ENCODE peak calls at places on chromosome 19, in six cellular contexts. V is PC-9; Q is left ventricle myocardium inferior; A is CD4-positive, alpha-beta T cell; C is lower leg skin; S is cardiac muscle cell. Z is an unnamed sample.

GRCh38 chr19:2274937-2275535 is 6.9 kb downstream of the PEAK3 start:
- DNase-seq in Q (peak), C (no peak), S (peak), V (no peak), A (no peak), Z (peak)

GRCh38 chr19:50361290-50362029 is 4.0 kb downstream of the NAPSA start:
- DNase-seq in S (no peak), V (no peak), Q (no peak), C (no peak), A (no peak), Z (no peak)

GRCh38 chr19:38912600-38913514 is 871 bp upstream of the CCER2 start:
- DNase-seq in C (no peak), S (no peak), A (no peak), V (no peak), Q (no peak), Z (no peak)

GRCh38 chr19:7242601-7243258 is 51.5 kb downstream of the INSR start:
- DNase-seq in C (no peak), V (peak), Q (no peak), A (no peak), S (peak), Z (no peak)

GRCh38 chr19:18093439-18094161 is 4.0 kb upstream of the MAST3 start:
- DNase-seq in A (no peak), S (no peak), Q (no peak), C (no peak), V (no peak), Z (peak)

GRCh38 chr19:37941820-37942515 is 35.0 kb downstream of the SIPA1L3 start:
- DNase-seq in V (peak), C (peak), A (no peak), Q (no peak), S (no peak), Z (no peak)

GRCh38 chr19:7013678-7014077 is 7.6 kb downstream of the MBD3L2B start:
- DNase-seq in S (peak), C (no peak), V (no peak), Q (no peak), A (no peak), Z (no peak)

GRCh38 chr19:17303940-17304267 is 679 bp upstream of the ABHD8 start:
- DNase-seq in V (no peak), Q (no peak), S (no peak), A (no peak), C (no peak), Z (peak)

GRCh38 chr19:43798546-43799409 is 3.5 kb downstream of the LYPD5 start:
- DNase-seq in A (peak), V (peak), Q (no peak), S (peak), C (peak), Z (peak)

GRCh38 chr19:8370176-8371010 is 6.4 kb downstream of the ANGPTL4 start:
- DNase-seq in C (no peak), A (no peak), V (no peak), S (peak), Q (no peak), Z (no peak)

GRCh38 chr19:35107541-35107939 is 8.1 kb upstream of the FXYD3 start:
- DNase-seq in C (no peak), V (peak), A (no peak), Q (no peak), S (peak), Z (peak)

GRCh38 chr19:6772028-6772865 is at the start of gene VAV1:
- DNase-seq in Q (peak), C (peak), V (no peak), A (peak), S (no peak), Z (peak)

GRCh38 chr19:34499155-34499834 is 17.7 kb downstream of the WTIP start:
- DNase-seq in V (no peak), S (no peak), Q (no peak), C (no peak), A (no peak), Z (no peak)

GRCh38 chr19:57947088-57947418 is 453 bp downstream of the ZNF256 start:
- DNase-seq in V (peak), Q (no peak), A (peak), S (no peak), C (no peak), Z (no peak)

GRCh38 chr19:49064768-49065611 is at the start of gene NTF4:
- DNase-seq in Q (no peak), A (no peak), C (peak), S (peak), V (peak), Z (no peak)

GRCh38 chr19:7355151-7355845 is 6.6 kb downstream of the ARHGEF18 start:
- DNase-seq in S (peak), A (no peak), V (no peak), Q (no peak), C (no peak), Z (peak)

GRCh38 chr19:44303976-44304568 is 753 bp downstream of the ZNF235 start:
- DNase-seq in Q (no peak), A (no peak), S (no peak), C (no peak), V (peak), Z (no peak)

GRCh38 chr19:4206818-4207484 is 22.4 kb upstream of the EBI3 start:
- DNase-seq in V (peak), C (no peak), S (peak), Q (no peak), A (no peak), Z (no peak)

GRCh38 chr19:4210166-4210731 is 19.1 kb upstream of the EBI3 start:
- DNase-seq in C (no peak), V (no peak), S (no peak), A (no peak), Q (no peak), Z (no peak)

GRCh38 chr19:4213116-4213515 is 16.2 kb upstream of the EBI3 start:
- DNase-seq in C (no peak), Q (no peak), S (no peak), V (no peak), A (no peak), Z (no peak)

DNA sequence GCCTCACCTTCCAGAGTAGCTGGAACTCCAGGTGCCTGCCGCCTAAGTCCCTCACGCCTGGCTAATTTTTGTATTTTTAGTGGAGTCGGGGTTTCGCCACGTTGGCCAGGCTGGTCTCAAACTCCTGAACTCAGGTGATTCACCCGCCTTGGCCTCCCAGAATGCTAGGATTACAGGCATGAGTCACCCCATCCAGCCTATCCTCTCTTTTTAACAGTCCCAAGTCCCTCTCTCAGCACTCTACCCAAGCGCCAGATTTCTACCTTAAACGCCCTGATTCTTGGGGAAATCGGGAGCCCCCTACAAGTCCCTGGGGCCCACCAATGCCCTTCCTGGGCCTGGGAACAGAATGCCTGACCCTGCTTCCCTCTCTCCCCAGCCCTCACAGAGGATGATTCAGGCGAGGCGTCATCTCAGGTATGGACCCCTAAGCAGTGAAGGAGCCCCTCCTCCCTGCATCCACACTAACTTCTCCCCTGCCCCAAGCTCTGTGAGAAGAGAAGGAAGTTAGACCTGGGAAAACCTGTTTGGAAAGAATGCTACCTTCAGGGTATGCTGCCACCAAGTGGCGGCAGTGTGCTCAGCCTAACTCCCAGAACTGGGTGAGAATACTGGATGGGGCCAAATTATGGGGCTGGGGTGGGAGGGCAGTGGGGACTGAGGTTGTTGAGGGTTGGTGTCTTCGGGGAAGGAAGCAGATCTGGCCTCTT is 20.8 kb upstream of the EBI3 start:
- DNase-seq in A (no peak), S (peak), Q (no peak), C (no peak), V (peak), Z (peak)
- TF ChIP-seq CTCF in A (peak), S (peak), Q (peak), C (no peak), V (peak), Z (no peak)

DNA sequence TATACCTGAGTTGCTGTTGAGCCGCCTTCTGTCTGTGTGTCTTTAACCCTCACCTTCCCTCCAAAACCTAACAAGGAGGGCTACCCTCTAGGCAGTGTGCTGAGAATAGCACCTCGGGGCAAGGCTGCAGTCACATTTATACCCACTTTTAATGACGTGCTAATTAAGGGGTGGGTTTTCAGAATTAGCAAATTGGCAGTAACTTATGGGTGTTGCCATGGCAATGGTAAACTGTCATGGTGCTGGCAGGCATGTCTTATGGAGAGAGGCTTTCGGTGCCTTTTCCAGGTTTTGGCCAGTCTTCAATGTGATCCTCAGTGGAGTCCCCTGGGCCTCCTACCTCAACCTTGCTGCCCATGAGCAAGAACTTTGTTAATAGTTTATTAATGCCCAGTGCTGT is 1.2 kb upstream of the PNMA8A start:
- DNase-seq in S (no peak), V (no peak), A (no peak), C (no peak), Q (no peak), Z (no peak)
- TF ChIP-seq CTCF in S (no peak), V (no peak), A (no peak), C (no peak), Q (no peak), Z (no peak)

GRCh38 chr19:40803170-40803856 is 4.3 kb downstream of the EGLN2 start:
- DNase-seq in Q (no peak), V (no peak), C (no peak), A (no peak), S (no peak), Z (no peak)

GRCh38 chr19:40805258-40805868 is 6.4 kb downstream of the EGLN2 start:
- DNase-seq in Q (no peak), C (no peak), A (no peak), S (no peak), V (no peak), Z (peak)

GRCh38 chr19:40804783-40805242 is 5.8 kb downstream of the EGLN2 start:
- DNase-seq in S (no peak), A (no peak), Q (no peak), V (no peak), C (no peak), Z (no peak)

GRCh38 chr19:40802300-40803169 is 3.5 kb downstream of the EGLN2 start:
- DNase-seq in C (peak), V (no peak), S (peak), A (no peak), Q (peak), Z (peak)

GRCh38 chr19:40803857-40804782 is 5.1 kb downstream of the EGLN2 start:
- DNase-seq in V (peak), Q (peak), A (peak), C (no peak), S (no peak), Z (peak)
- TF ChIP-seq CTCF in V (no peak), Q (no peak), A (no peak), C (no peak), S (no peak), Z (no peak)

GRCh38 chr19:10551698-10552301 is 8.1 kb downstream of the ATG4D start:
- DNase-seq in C (no peak), V (peak), Q (no peak), A (peak), S (peak), Z (no peak)
- TF ChIP-seq CTCF in C (no peak), V (peak), Q (no peak), A (no peak), S (peak), Z (no peak)

GRCh38 chr19:29873801-29874575 is 62.2 kb downstream of the CCNE1 start:
- DNase-seq in A (no peak), Q (no peak), S (no peak), V (no peak), C (no peak), Z (no peak)
- TF ChIP-seq CTCF in A (peak), Q (peak), S (peak), V (peak), C (no peak), Z (no peak)

GRCh38 chr19:13880059-13880672 is 3.2 kb downstream of the NANOS3 start:
- DNase-seq in V (peak), A (peak), C (peak), Q (peak), S (peak), Z (peak)

GRCh38 chr19:13882419-13882795 is 5.5 kb downstream of the NANOS3 start:
- DNase-seq in V (no peak), A (no peak), Q (no peak), S (no peak), C (no peak), Z (no peak)

GRCh38 chr19:13881692-13882418 is 4.9 kb downstream of the NANOS3 start:
- DNase-seq in Q (no peak), S (peak), V (no peak), A (no peak), C (no peak), Z (peak)

GRCh38 chr19:13882841-13883240 is 5.9 kb downstream of the NANOS3 start:
- DNase-seq in C (no peak), A (no peak), S (no peak), V (no peak), Q (no peak), Z (no peak)

DNA sequence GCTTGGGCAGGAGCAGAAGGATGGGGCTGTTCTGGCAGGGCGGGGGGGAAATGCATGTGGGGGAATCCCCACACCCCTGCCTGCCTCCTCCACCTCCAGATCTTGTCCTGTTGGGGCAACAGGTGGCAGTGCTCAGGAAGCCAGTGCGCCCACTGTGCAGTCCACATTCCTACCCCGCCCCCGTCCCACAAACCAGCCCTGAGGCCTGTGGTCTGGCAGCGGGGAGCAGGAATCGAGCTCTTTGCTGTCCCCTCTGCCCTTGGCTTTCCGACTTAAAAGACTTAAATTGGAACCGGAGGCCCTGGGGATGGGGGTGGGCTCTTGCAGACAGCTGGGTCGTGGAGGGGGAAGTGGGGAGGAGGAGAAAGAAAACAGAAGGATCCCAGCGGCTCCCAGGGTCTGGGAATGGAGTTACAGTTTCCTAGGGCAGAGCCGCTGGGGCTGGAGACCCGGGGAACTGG is 4.3 kb downstream of the NANOS3 start:
- DNase-seq in A (no peak), V (peak), S (peak), C (no peak), Q (no peak), Z (no peak)
- TF ChIP-seq CTCF in A (no peak), V (no peak), S (no peak), C (no peak), Q (no peak), Z (no peak)

GRCh38 chr19:21758296-21758695 is 9.1 kb downstream of the ZNF100 start:
- DNase-seq in V (no peak), A (no peak), C (no peak), Q (no peak), S (no peak), Z (no peak)
- TF ChIP-seq CTCF in V (no peak), A (no peak), C (no peak), Q (no peak), S (no peak), Z (no peak)

DNA sequence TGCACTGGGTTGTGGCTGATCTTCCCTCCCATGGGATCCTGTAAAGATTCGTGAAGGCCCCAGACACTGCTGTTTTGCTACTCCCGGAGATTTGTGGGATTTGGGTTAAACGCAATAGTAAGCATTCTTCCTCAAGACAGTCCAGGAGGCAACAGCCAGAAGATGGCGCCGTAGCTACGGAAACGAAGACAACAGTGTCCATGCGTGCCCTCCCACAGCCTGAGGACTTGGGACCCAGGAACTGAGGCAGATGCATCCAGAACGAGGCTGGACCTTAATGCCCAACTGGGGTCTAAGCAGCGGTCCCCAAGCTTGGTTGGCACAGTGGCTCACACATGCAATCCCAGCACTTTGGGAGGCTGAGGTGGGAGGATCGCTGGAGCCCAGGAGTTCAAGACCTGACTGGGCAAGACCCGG is 57.6 kb upstream of the ZNF507 start:
- DNase-seq in V (peak), A (no peak), S (peak), C (peak), Q (peak), Z (peak)
- TF ChIP-seq CTCF in V (peak), A (no peak), S (peak), C (no peak), Q (peak), Z (no peak)